ENCODE peak calls at places on chromosomes 1 and 21, in ten cellular contexts. H is pancreas, K is T-helper 2 cell, O is T-cell, S is fibroblast of lung, U is Calu3, Y is endothelial cell, Q is NCI-H1417, B is A172, R is heart left ventricle. C is an unnamed sample.
A peak's percentile ranks its signal among the peaks of the same experiment; 100 is the strongest.

GRCh38 chr1:226730826-226731225 is 8.3 kb downstream of the ITPKB start:
- DNase-seq in H (no peak), K (no peak), O (no peak), S (no peak), U (no peak), Y (no peak), Q (no peak), B (no peak), R (no peak), C (no peak)

GRCh38 chr1:7521803-7522202 is 249.3 kb upstream of the VAMP3 start:
- DNase-seq in H (no peak), K (no peak), O (no peak), S (peak; percentile 41), U (no peak), Y (no peak), Q (no peak), B (no peak), R (no peak), C (no peak)

GRCh38 chr1:8903908-8904650 is 25.6 kb upstream of the ENO1 start:
- DNase-seq in H (no peak), K (no peak), O (no peak), S (peak; percentile 98), U (peak; percentile 74), Y (no peak), Q (no peak), B (peak; percentile 89), R (peak; percentile 41), C (peak; percentile 79)

GRCh38 chr1:226679853-226680516 is 59.1 kb downstream of the ITPKB start:
- DNase-seq in H (peak; percentile 86), K (peak; percentile 76), O (peak; percentile 71), S (peak; percentile 80), U (peak; percentile 64), Y (peak; percentile 71), Q (no peak), B (peak; percentile 85), R (peak; percentile 89), C (no peak)

GRCh38 chr1:199619202-199619601 is 408.3 kb upstream of the NR5A2 start:
- DNase-seq in H (no peak), K (no peak), O (no peak), S (peak; percentile 1), U (no peak), Y (no peak), Q (no peak), B (no peak), R (no peak), C (no peak)

GRCh38 chr1:167469280-167469965 is 48.9 kb downstream of the CD247 start:
- DNase-seq in H (no peak), K (no peak), O (no peak), S (no peak), U (no peak), Y (no peak), Q (no peak), B (no peak), R (no peak), C (no peak)

GRCh38 chr1:193677874-193678273 is 491.5 kb upstream of the B3GALT2 start:
- DNase-seq in H (no peak), K (no peak), O (no peak), S (peak; percentile 66), U (no peak), Y (no peak), Q (no peak), B (no peak), R (no peak), C (no peak)

GRCh38 chr1:24742090-24742938 is 2.9 kb upstream of the CLIC4 start:
- DNase-seq in H (no peak), K (peak; percentile 12), O (no peak), S (peak; percentile 75), U (no peak), Y (no peak), Q (no peak), B (peak; percentile 38), R (no peak), C (no peak)

GRCh38 chr1:50332941-50333594 is 90.2 kb downstream of the DMRTA2 start:
- DNase-seq in H (peak; percentile 30), K (peak; percentile 44), O (peak; percentile 10), S (peak; percentile 19), U (peak; percentile 77), Y (peak; percentile 89), Q (peak; percentile 60), B (no peak), R (peak; percentile 59), C (no peak)

GRCh38 chr21:38284221-38284620 is 27.4 kb downstream of the KCNJ15 start:
- DNase-seq in H (no peak), K (no peak), O (no peak), S (no peak), U (no peak), Y (no peak), Q (no peak), B (no peak), R (no peak), C (no peak)

GRCh38 chr1:44926311-44926781 is 60.0 kb downstream of the EIF2B3 start:
- DNase-seq in H (no peak), K (no peak), O (no peak), S (peak; percentile 82), U (no peak), Y (no peak), Q (no peak), B (no peak), R (no peak), C (no peak)

GRCh38 chr1:181133441-181133951 is 45.0 kb downstream of the IER5 start:
- DNase-seq in H (no peak), K (no peak), O (no peak), S (no peak), U (no peak), Y (no peak), Q (peak; percentile 44), B (no peak), R (no peak), C (no peak)

GRCh38 chr1:179146916-179147315 is 65.0 kb downstream of the TOR3A start:
- DNase-seq in H (no peak), K (no peak), O (no peak), S (peak; percentile 62), U (no peak), Y (no peak), Q (no peak), B (no peak), R (no peak), C (no peak)

GRCh38 chr1:51664412-51665240 is 47.7 kb downstream of the OSBPL9 start:
- DNase-seq in H (no peak), K (no peak), O (no peak), S (peak; percentile 93), U (no peak), Y (no peak), Q (no peak), B (peak; percentile 21), R (no peak), C (no peak)

GRCh38 chr1:234505774-234506114 is 26.8 kb upstream of the TARBP1 start:
- DNase-seq in H (no peak), K (no peak), O (no peak), S (peak; percentile 84), U (no peak), Y (no peak), Q (no peak), B (peak; percentile 35), R (no peak), C (peak; percentile 77)

GRCh38 chr1:167489581-167490340 is 28.6 kb downstream of the CD247 start:
- DNase-seq in H (no peak), K (peak; percentile 21), O (peak; percentile 48), S (no peak), U (no peak), Y (no peak), Q (no peak), B (no peak), R (no peak), C (no peak)

GRCh38 chr21:33290441-33290840 is 24.3 kb downstream of the IL10RB start:
- DNase-seq in H (no peak), K (no peak), O (no peak), S (no peak), U (no peak), Y (no peak), Q (no peak), B (no peak), R (no peak), C (no peak)

GRCh38 chr1:192256674-192257334 is 60.0 kb upstream of the RGS21 start:
- DNase-seq in H (no peak), K (no peak), O (no peak), S (peak; percentile 2), U (no peak), Y (no peak), Q (no peak), B (no peak), R (no peak), C (no peak)

GRCh38 chr1:240683576-240683975 is 71.6 kb upstream of the GREM2 start:
- DNase-seq in H (peak; percentile 15), K (no peak), O (no peak), S (no peak), U (no peak), Y (no peak), Q (no peak), B (no peak), R (no peak), C (no peak)

GRCh38 chr1:64476251-64476952 is 6.5 kb downstream of the CACHD1 start:
- DNase-seq in H (no peak), K (no peak), O (no peak), S (peak; percentile 94), U (no peak), Y (no peak), Q (no peak), B (peak; percentile 44), R (no peak), C (no peak)

GRCh38 chr1:40951943-40952743 is 27.4 kb upstream of the CTPS1 start:
- DNase-seq in H (peak; percentile 78), K (peak; percentile 29), O (peak; percentile 40), S (no peak), U (peak; percentile 84), Y (peak; percentile 83), Q (peak; percentile 70), B (peak; percentile 42), R (peak; percentile 60), C (no peak)

GRCh38 chr1:119740261-119740660 is 28.4 kb downstream of the HMGCS2 start:
- DNase-seq in H (no peak), K (no peak), O (no peak), S (no peak), U (no peak), Y (no peak), Q (no peak), B (no peak), R (no peak), C (no peak)

GRCh38 chr1:7573481-7573880 is 197.6 kb upstream of the VAMP3 start:
- DNase-seq in H (no peak), K (no peak), O (no peak), S (no peak), U (no peak), Y (no peak), Q (no peak), B (no peak), R (no peak), C (no peak)

GRCh38 chr1:37765937-37766664 is 1.2 kb upstream of the EPHA10 start:
- DNase-seq in H (no peak), K (no peak), O (no peak), S (no peak), U (peak; percentile 24), Y (no peak), Q (peak; percentile 62), B (no peak), R (no peak), C (no peak)

GRCh38 chr1:172497230-172497629 is 35.7 kb upstream of the SUCO start:
- DNase-seq in H (no peak), K (no peak), O (no peak), S (peak; percentile 86), U (peak; percentile 38), Y (peak; percentile 21), Q (peak; percentile 5), B (peak; percentile 36), R (no peak), C (no peak)

GRCh38 chr1:77540501-77541161 is 141.8 kb downstream of the ZZZ3 start:
- DNase-seq in H (no peak), K (no peak), O (no peak), S (peak; percentile 80), U (no peak), Y (no peak), Q (no peak), B (peak; percentile 66), R (no peak), C (no peak)

GRCh38 chr1:43904660-43905551 is 28.7 kb upstream of the ARTN start:
- DNase-seq in H (no peak), K (no peak), O (no peak), S (no peak), U (no peak), Y (no peak), Q (no peak), B (no peak), R (no peak), C (no peak)

GRCh38 chr1:203165101-203165799 is 10.4 kb downstream of the MYBPH start:
- DNase-seq in H (no peak), K (no peak), O (no peak), S (no peak), U (no peak), Y (no peak), Q (no peak), B (no peak), R (no peak), C (no peak)